ENCODE peak calls at places on chromosomes 6 and 20, in six cellular contexts. P, D, Y, V, Z and R are unnamed samples.

GRCh38 chr6:31878222-31878621 is 575 bp downstream of the SLC44A4 start:
- DNase-seq in Z (no peak), Y (no peak), P (no peak), D (no peak), V (no peak), R (no peak)

GRCh38 chr20:30912006-30912660 is 345.3 kb upstream of the DEFB115 start:
- DNase-seq in Y (peak; percentile 6), V (no peak), D (no peak), P (no peak), Z (no peak), R (no peak)

GRCh38 chr6:163249651-163250101 is 164.8 kb upstream of the QKI start:
- DNase-seq in Z (no peak), V (no peak), P (no peak), D (no peak), Y (no peak), R (no peak)

GRCh38 chr6:40881501-40881900 is 157.5 kb downstream of the UNC5CL start:
- DNase-seq in Z (no peak), P (no peak), Y (no peak), D (no peak), V (no peak), R (peak; percentile 52)

GRCh38 chr6:142223938-142224337 is 76.9 kb downstream of the VTA1 start:
- DNase-seq in D (no peak), P (no peak), Y (no peak), V (no peak), Z (no peak), R (no peak)

GRCh38 chr6:38208028-38208427 is 388.5 kb downstream of the ZFAND3 start:
- DNase-seq in Z (no peak), D (no peak), V (no peak), Y (no peak), P (no peak), R (no peak)

GRCh38 chr6:33427585-33428218 is 7.8 kb downstream of the SYNGAP1 start:
- DNase-seq in D (peak; percentile 22), P (no peak), Y (no peak), V (peak; percentile 87), Z (peak; percentile 45), R (no peak)

GRCh38 chr6:23890543-23891227 is 235.3 kb upstream of the NRSN1 start:
- DNase-seq in D (peak; percentile 13), V (no peak), Y (peak; percentile 21), P (no peak), Z (no peak), R (no peak)

GRCh38 chr6:132715204-132715603 is 1.3 kb upstream of the VNN1 start:
- DNase-seq in P (peak; percentile 52), D (peak; percentile 66), Y (peak; percentile 92), V (peak; percentile 76), Z (peak; percentile 47), R (no peak)

GRCh38 chr6:119129148-119129967 is 50.9 kb upstream of the FAM184A start:
- DNase-seq in Z (no peak), Y (peak; percentile 86), P (peak; percentile 87), V (no peak), D (peak; percentile 87), R (peak; percentile 70)

GRCh38 chr6:112466378-112467151 is 119.4 kb downstream of the RFPL4B start:
- DNase-seq in P (peak; percentile 49), Z (no peak), D (peak; percentile 41), Y (peak; percentile 49), V (no peak), R (no peak)

GRCh38 chr20:49766979-49767419 is 45.6 kb upstream of the SLC9A8 start:
- DNase-seq in D (no peak), V (no peak), Z (no peak), P (peak; percentile 43), Y (peak; percentile 15), R (peak; percentile 45)

GRCh38 chr6:64984947-64985346 is 722.1 kb downstream of the EYS start:
- DNase-seq in Y (no peak), P (no peak), Z (no peak), V (no peak), D (no peak), R (no peak)

GRCh38 chr6:113375950-113376846 is 480.9 kb upstream of the MARCKS start:
- DNase-seq in P (peak; percentile 95), D (no peak), Z (no peak), V (no peak), Y (peak; percentile 66), R (no peak)

GRCh38 chr20:63782521-63782971 is 43.0 kb downstream of the SLC2A4RG start:
- DNase-seq in V (no peak), Z (no peak), D (no peak), Y (no peak), P (no peak), R (no peak)

GRCh38 chr20:35954907-35955251 is 577 bp upstream of the SCAND1 start:
- DNase-seq in P (peak; percentile 57), Z (no peak), D (peak; percentile 60), Y (peak; percentile 64), V (no peak), R (no peak)

GRCh38 chr6:111763381-111763780 is 109.9 kb downstream of the FYN start:
- DNase-seq in Z (no peak), Y (no peak), D (no peak), V (no peak), P (peak; percentile 61), R (no peak)

GRCh38 chr20:58889334-58890072 is 37.0 kb downstream of the GNAS start:
- DNase-seq in P (peak; percentile 20), Z (no peak), Y (no peak), D (no peak), V (peak; percentile 65), R (no peak)

GRCh38 chr6:115997990-115998585 is 62.6 kb downstream of the FRK start:
- DNase-seq in D (no peak), Z (no peak), V (no peak), Y (no peak), P (no peak), R (no peak)

GRCh38 chr20:17843246-17844132 is 125.1 kb downstream of the SNX5 start:
- DNase-seq in Z (peak; percentile 72), P (peak; percentile 98), D (peak; percentile 94), V (peak; percentile 83), Y (peak; percentile 97), R (peak; percentile 80)

GRCh38 chr6:129686941-129687627 is 22.9 kb downstream of the ARHGAP18 start:
- DNase-seq in V (no peak), D (peak; percentile 73), P (peak; percentile 59), Y (peak; percentile 75), Z (no peak), R (peak; percentile 89)

GRCh38 chr6:39835856-39836442 is 43.8 kb downstream of the DAAM2 start:
- DNase-seq in V (no peak), P (peak; percentile 27), Y (peak; percentile 76), D (no peak), Z (no peak), R (no peak)

GRCh38 chr6:52389264-52389625 is 27.3 kb downstream of the PAQR8 start:
- DNase-seq in Z (no peak), Y (peak; percentile 27), V (no peak), D (peak; percentile 12), P (no peak), R (no peak)

GRCh38 chr6:52388790-52389189 is 26.8 kb downstream of the PAQR8 start:
- DNase-seq in P (no peak), Y (no peak), V (no peak), D (peak; percentile 27), Z (no peak), R (no peak)

GRCh38 chr6:52391599-52391998 is 28.5 kb upstream of the EFHC1 start:
- DNase-seq in V (no peak), Y (no peak), D (no peak), Z (no peak), P (no peak), R (no peak)

GRCh38 chr6:52390361-52390727 is 28.4 kb downstream of the PAQR8 start:
- DNase-seq in Y (peak; percentile 59), P (peak; percentile 55), V (no peak), D (peak; percentile 70), Z (no peak), R (peak; percentile 92)

GRCh38 chr6:52389626-52390360 is 27.8 kb downstream of the PAQR8 start:
- DNase-seq in P (peak; percentile 52), D (peak; percentile 51), V (peak; percentile 72), Z (no peak), Y (peak; percentile 43), R (peak; percentile 84)
- H3K4me3 ChIP-seq in P (no peak overlapping the region), D (no peak overlapping the region), V (no peak overlapping the region), Z (no peak overlapping the region), Y (no peak overlapping the region), R (peak overlapping the region; percentile 47)

DNA sequence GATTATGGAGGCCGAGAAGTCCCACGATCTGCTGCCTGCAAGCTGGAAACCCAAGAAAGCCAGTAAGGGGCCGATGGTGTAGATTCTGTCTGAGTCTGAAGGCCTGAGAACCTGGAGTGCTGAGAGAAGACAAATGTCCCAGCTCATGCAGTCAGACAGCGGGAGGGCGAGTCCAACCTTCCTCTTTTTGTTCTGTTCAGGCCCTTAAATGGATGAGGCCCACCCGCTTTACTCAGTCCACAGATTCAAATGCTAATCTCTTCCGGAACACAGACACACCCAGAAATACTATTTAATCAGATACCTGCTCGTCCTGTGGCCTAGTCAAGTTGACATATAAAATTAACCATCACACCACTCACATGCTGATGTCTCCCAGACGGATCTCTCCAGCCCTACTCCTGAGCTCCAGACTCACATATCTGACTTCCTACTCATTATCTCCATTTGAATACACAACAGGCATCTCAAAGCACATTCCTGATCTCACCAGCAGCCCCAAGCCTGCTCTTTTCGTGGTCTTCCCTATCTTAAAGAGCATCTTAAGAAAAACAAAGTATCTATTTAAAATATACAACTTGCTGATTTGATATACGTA is 26.7 kb upstream of the SRC start:
- DNase-seq in V (peak; percentile 25), D (peak; percentile 97), P (peak; percentile 48), Y (no peak), Z (no peak), R (no peak)
- H3K4me3 ChIP-seq in V (no peak overlapping the region), D (no peak overlapping the region), P (no peak overlapping the region), Y (no peak overlapping the region), Z (no peak overlapping the region), R (no peak overlapping the region)

DNA sequence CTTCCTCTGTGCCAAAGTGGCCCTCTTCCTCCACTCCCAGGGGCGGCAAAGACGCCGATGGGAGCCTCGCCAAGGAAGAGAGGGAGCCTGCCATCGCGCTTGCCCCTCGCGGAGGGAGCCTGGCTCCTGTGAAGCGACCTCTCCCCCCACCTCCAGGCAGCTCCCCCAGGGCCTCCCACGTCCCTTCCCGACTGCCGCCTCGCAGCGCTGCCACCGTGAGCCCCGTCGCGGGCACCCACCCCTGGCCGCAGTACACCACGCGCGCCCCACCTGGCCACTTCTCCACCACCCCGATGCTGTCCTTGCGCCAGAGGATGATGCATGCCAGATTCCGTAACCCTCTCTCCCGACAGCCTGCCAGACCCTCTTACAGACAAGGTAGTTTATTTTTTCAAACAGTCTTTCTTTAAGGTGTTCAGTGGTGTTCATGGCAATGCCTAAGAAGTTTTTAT is 64.9 kb downstream of the FNDC1 start:
- DNase-seq in Y (no peak), D (no peak), V (no peak), P (no peak), Z (no peak), R (no peak)
- H3K4me3 ChIP-seq in Y (no peak overlapping the region), D (no peak overlapping the region), V (no peak overlapping the region), P (no peak overlapping the region), Z (no peak overlapping the region), R (no peak overlapping the region)

GRCh38 chr20:20198011-20198410 is 145.7 kb downstream of the CFAP61 start:
- DNase-seq in D (no peak), V (no peak), P (no peak), Z (no peak), Y (no peak), R (no peak)

GRCh38 chr20:20201124-20201523 is 148.8 kb downstream of the CFAP61 start:
- DNase-seq in P (no peak), Y (no peak), V (no peak), Z (no peak), D (no peak), R (no peak)

GRCh38 chr20:20196610-20197009 is 144.3 kb downstream of the CFAP61 start:
- DNase-seq in Z (no peak), P (no peak), D (no peak), Y (no peak), V (no peak), R (no peak)

GRCh38 chr20:20201639-20202038 is 149.3 kb downstream of the CFAP61 start:
- DNase-seq in Z (no peak), Y (no peak), D (no peak), V (no peak), P (no peak), R (no peak)

GRCh38 chr20:20199338-20200160 is 147.2 kb downstream of the CFAP61 start:
- DNase-seq in P (no peak), Z (no peak), V (no peak), D (peak; percentile 13), Y (no peak), R (no peak)
- H3K4me3 ChIP-seq in P (no peak overlapping the region), Z (no peak overlapping the region), V (no peak overlapping the region), D (no peak overlapping the region), Y (no peak overlapping the region), R (no peak overlapping the region)